ENCODE peak calls at places on chromosomes 1 and 21, in four cellular contexts. N is spleen, A is glutamatergic neuron, B is fibroblast of lung. Z is an unnamed sample.

GRCh38 chr21:44300262-44300959 is 558 bp downstream of the PFKL start:
- DNase-seq in N (peak), A (peak), B (peak), Z (peak)

GRCh38 chr1:81330521-81330920 is 470.2 kb upstream of the ADGRL2 start:
- DNase-seq in N (no peak), B (no peak), A (no peak), Z (no peak)

GRCh38 chr21:46065215-46065992 is 32.5 kb upstream of the COL6A2 start:
- DNase-seq in A (no peak), N (no peak), B (peak), Z (no peak)

GRCh38 chr21:20874202-20874601 is 124.0 kb upstream of the NCAM2 start:
- DNase-seq in A (no peak), N (no peak), B (no peak), Z (no peak)

GRCh38 chr1:67749844-67750689 is 65.1 kb downstream of the GADD45A start:
- DNase-seq in B (peak), N (no peak), A (no peak), Z (no peak)

GRCh38 chr1:149942207-149942606 is 5.5 kb upstream of the MTMR11 start:
- DNase-seq in A (peak), B (peak), N (no peak), Z (no peak)

GRCh38 chr1:39165049-39165448 is 39.4 kb upstream of the MACF1 start:
- DNase-seq in N (no peak), A (no peak), B (no peak), Z (no peak)

GRCh38 chr1:156693858-156694562 is 11.4 kb downstream of the CRABP2 start:
- DNase-seq in N (no peak), B (no peak), A (no peak), Z (no peak)

GRCh38 chr1:66542811-66543767 is 9.1 kb downstream of the SGIP1 start:
- DNase-seq in B (peak), A (no peak), N (no peak), Z (no peak)

GRCh38 chr21:37424987-37425386 is 58.4 kb downstream of the DYRK1A start:
- DNase-seq in A (no peak), N (no peak), B (no peak), Z (no peak)

GRCh38 chr1:236063919-236064673 is 794 bp downstream of the NID1 start:
- DNase-seq in A (peak), B (peak), N (peak), Z (peak)

GRCh38 chr1:20376880-20377494 is 86.3 kb downstream of the VWA5B1 start:
- DNase-seq in B (peak), N (peak), A (peak), Z (peak)

GRCh38 chr1:213051881-213052202 is 801 bp downstream of the RPS6KC1 start:
- DNase-seq in B (no peak), N (no peak), A (no peak), Z (no peak)

GRCh38 chr1:213050745-213051126 is 305 bp upstream of the RPS6KC1 start:
- DNase-seq in A (no peak), N (no peak), B (no peak), Z (no peak)

GRCh38 chr1:213053455-213053854 is 2.4 kb downstream of the RPS6KC1 start:
- DNase-seq in A (no peak), B (no peak), N (no peak), Z (no peak)

GRCh38 chr1:213049232-213049631 is 1.8 kb upstream of the RPS6KC1 start:
- DNase-seq in N (no peak), B (no peak), A (no peak), Z (no peak)

GRCh38 chr1:213051127-213051880 is at the start of gene RPS6KC1:
- DNase-seq in A (peak), B (peak), N (peak), Z (peak)
- TF ChIP-seq CTCF in A (peak), B (no peak), N (no peak), Z (no peak)

GRCh38 chr1:27380223-27380622 is 2.9 kb downstream of the CD164L2 start:
- DNase-seq in B (no peak), N (no peak), A (no peak), Z (no peak)

GRCh38 chr1:27379564-27380132 is 3.5 kb downstream of the CD164L2 start:
- DNase-seq in B (no peak), N (no peak), A (no peak), Z (no peak)

GRCh38 chr1:27380766-27381733 is 2.1 kb downstream of the CD164L2 start:
- DNase-seq in N (no peak), B (no peak), A (no peak), Z (no peak)

GRCh38 chr1:27374687-27375086 is at the start of gene FCN3:
- DNase-seq in A (no peak), N (no peak), B (no peak), Z (no peak)

DNA sequence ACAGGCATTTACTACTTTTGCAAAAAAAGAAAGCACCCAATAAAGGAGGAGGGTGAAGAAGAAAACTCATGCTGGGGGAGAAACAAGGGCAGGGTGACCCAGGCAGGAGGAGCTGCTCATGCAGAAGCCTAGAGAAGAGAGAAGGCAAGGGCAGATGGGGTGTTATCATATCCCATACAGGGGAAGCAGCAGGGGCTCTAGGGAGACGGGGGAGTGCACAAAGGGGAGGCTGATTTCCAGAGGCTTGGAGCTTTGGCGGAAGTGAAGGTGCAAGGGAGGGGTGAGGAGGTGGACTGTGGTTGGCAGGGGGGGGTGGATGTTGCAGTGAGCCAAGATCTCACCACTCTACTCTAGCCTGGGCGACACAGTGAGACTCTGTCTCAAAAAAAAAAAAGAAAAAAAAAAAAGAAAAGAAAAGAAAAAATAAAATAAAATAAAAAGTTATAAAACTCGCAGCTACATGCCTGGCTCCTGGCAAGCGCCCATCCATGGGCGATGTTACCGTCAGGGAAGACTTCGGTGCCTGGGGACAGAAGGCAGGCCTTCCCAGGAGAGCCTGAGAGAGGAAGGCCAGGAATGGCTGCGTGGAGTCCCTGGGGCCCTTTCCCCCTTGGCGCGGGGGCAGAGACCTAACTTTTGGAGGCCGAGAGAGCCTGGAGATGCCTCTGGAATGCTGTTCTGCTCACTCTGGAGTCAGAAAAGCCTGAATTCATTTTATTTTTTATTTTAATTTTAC is 3.3 kb upstream of the FCN3 start:
- DNase-seq in B (no peak), N (no peak), A (no peak), Z (no peak)
- TF ChIP-seq CTCF in B (no peak), N (no peak), A (no peak), Z (no peak)

DNA sequence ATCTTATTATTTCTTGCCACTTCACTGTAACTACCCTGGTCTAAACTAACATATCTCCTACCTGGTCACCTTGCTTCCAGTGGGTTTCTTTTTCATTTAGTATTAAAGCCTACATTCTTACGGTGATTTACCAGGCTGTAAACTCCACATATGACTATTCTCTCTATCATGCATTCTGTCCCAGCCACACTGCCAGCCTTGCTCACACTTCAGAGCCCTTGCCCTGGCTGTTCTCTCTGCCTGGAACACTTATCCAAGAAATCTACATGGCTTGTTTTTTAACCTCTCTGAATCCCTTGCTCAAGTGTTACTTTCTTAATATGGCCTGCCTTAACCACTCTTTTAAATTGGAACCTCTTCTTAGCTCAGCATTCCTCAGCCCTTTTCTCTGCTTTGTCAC is 212.7 kb downstream of the GPR52 start:
- DNase-seq in N (no peak), B (no peak), A (no peak), Z (no peak)
- TF ChIP-seq CTCF in N (no peak), B (no peak), A (no peak), Z (no peak)

GRCh38 chr21:39155578-39155977 is 27.7 kb downstream of the PSMG1 start:
- DNase-seq in B (no peak), A (no peak), N (no peak), Z (no peak)

GRCh38 chr21:39159342-39160063 is 23.7 kb downstream of the PSMG1 start:
- DNase-seq in A (no peak), B (peak), N (no peak), Z (no peak)

GRCh38 chr21:39153842-39154241 is 29.4 kb downstream of the PSMG1 start:
- DNase-seq in A (no peak), B (no peak), N (no peak), Z (no peak)

GRCh38 chr21:39153373-39153772 is 29.9 kb downstream of the PSMG1 start:
- DNase-seq in B (no peak), N (no peak), A (no peak), Z (no peak)

DNA sequence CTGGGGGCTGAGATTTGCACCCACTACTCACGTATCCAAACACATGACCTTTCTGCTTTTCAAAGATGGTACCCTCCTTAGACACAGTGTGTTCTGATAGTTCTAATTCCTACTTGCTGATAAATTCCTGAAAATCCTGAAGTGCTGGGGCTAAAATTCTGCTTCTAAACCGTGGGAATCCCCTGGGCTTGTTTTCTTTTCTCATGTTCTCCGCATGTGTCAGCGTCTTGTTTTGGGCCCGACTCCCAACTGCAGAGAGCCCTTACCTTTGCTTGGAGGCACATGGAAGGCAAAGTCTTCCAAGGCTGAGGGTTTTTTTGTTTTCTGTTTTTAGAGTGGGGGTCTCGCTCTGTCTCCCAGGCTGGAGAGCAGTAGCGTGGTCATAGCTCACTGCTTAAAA is 27.2 kb downstream of the PSMG1 start:
- DNase-seq in B (no peak), A (no peak), N (no peak), Z (no peak)
- TF ChIP-seq CTCF in B (no peak), A (no peak), N (no peak), Z (no peak)

DNA sequence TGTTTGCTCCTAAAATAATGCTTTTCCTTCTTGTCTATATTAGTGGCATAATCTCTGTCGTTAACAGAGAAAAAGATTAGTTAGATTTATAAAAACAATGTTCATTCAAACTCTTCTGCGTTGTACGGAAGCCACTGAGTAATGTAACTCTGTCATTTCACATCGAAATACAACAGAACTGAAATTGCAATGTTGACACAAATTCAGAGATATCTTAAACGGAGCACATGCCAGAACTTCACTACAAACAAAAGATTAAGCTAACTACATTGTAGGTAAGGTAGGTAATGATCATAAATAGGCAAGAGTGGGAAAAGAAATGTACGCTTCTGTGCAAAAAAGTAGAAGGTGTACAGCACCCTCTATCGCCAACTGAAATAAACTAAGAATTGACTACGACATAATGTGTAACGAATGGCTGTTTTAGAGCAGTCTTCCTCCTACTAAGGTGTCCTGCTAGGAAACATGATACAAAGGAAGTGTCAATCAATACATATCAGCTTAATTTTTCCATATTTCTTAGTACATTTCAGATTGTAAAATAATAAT is 56.6 kb downstream of the PCNX2 start:
- DNase-seq in N (no peak), B (peak), A (no peak), Z (no peak)
- TF ChIP-seq CTCF in N (no peak), B (no peak), A (no peak), Z (no peak)

GRCh38 chr1:9946315-9946714 is 3.0 kb downstream of the NMNAT1 start:
- DNase-seq in N (no peak), B (no peak), A (no peak), Z (no peak)

GRCh38 chr1:9942399-9942938 is 722 bp downstream of the LZIC start:
- DNase-seq in N (no peak), A (no peak), B (peak), Z (peak)

DNA sequence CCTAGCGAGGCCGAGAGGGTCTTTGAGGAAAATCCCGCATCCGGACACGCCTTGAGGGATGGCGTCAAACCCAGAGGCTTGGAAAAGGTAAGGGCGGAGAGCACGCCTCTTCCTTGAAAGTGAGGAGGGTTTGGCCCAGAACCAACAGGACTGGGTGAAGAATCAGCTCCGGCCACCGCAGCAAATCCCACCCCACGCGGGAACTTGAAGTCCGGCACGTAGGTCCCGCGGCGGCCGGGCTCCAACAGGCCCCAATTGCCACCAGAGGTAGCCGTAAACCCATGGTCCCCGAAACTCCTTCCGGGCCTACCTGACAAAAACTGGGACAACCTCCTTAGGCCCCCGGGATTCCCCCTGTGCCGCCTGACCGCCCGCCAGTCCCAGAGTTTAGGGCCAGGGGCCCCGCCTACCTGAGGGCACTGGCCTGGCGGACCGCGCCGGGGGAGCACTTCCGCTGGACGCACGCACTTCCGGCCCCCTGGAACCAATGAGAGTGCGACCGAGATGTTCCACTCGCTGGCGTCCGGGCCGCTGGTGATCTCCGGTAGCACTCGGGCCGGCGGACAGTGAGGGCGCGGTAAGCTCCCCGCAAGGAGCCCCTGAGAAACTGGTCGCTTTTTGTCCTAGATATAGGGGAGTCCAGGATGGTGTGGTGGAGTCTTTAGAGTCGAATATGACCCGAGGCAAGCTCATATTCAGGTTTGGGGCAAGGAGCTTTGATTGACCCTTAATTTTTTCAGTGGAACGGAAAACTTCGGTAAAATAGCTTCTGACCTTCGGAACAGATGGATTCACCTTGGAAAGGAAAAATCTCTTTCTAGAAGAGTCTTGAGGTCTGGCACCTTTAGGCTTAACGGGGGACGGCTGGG is at the start of the genes LZIC and NMNAT1:
- DNase-seq in N (peak), A (peak), B (peak), Z (peak)
- TF ChIP-seq CTCF in N (peak), A (no peak), B (no peak), Z (no peak)

GRCh38 chr1:162913345-162913744 is 52.4 kb upstream of the CCDC190 start:
- DNase-seq in B (no peak), A (no peak), N (no peak), Z (no peak)
- TF ChIP-seq CTCF in B (no peak), A (no peak), N (no peak), Z (no peak)

DNA sequence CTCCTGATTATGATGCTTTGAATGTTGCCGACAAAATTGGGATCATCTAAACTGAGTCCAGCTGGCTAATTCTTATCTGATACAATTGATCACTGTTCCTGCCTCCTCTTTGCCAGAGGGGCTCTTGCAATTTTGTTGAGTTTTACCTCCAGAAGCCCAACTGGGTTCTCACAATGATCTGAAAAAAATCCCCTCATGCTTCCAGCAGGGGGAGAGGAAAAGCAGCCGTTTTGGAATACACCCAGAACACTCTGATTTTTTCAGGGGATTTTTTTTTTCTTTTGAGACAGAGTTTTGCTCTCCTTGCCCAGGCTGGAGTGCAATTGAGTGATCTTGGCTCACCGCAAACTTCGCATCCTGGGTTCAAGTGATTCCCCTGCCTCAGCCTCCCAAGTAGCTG is 13.9 kb upstream of the RERE start:
- DNase-seq in N (no peak), A (no peak), B (peak), Z (no peak)
- TF ChIP-seq CTCF in N (no peak), A (peak), B (peak), Z (no peak)

GRCh38 chr1:77319036-77319705 is 37.4 kb downstream of the AK5 start:
- DNase-seq in B (no peak), A (no peak), N (no peak), Z (no peak)

GRCh38 chr1:77316006-77316405 is 34.2 kb downstream of the AK5 start:
- DNase-seq in B (peak), N (no peak), A (no peak), Z (no peak)

GRCh38 chr1:77308889-77309621 is 27.2 kb downstream of the AK5 start:
- DNase-seq in A (no peak), B (no peak), N (no peak), Z (no peak)

GRCh38 chr1:77316966-77317365 is 35.1 kb downstream of the AK5 start:
- DNase-seq in B (peak), A (no peak), N (no peak), Z (no peak)

DNA sequence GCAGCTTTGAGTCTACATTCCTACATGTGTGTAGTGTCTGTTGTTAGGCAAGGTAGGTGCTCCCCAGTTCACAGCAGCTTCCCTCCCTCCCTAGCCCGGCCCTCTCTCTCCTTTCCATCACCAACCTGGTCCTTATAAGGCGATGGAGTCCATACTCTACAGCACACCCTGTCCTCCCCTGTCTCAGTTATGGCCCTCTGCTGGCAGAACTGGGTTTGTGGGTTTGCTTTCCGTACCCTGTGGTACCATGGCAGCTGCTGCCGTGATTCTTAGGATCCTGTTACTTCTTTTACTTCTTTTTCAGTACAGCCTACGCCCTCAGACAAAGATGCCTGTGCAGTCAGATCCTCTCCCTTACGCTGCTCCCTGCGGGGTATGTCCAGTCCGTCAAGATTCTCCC is 31.7 kb downstream of the AK5 start:
- DNase-seq in N (no peak), B (peak), A (no peak), Z (no peak)
- TF ChIP-seq CTCF in N (no peak), B (peak), A (no peak), Z (peak)

Z was measured in GM06990.